ENCODE peak calls at places on chromosomes 7 and 10, in eight cellular contexts. N, K, P, M, R, A, W and J are unnamed samples.

GRCh38 chr10:84179059-84179710 is 5.6 kb downstream of the GPR15LG start:
- DNase-seq in P (no peak), R (no peak), A (peak), K (no peak), M (no peak), W (no peak), N (no peak), J (no peak)

GRCh38 chr10:130017631-130018022 is 53.6 kb upstream of the EBF3 start:
- DNase-seq in N (no peak), R (no peak), M (no peak), W (no peak), P (no peak), A (no peak), K (peak), J (no peak)

GRCh38 chr7:149772821-149773425 is 465 bp downstream of the ZNF467 start:
- DNase-seq in A (peak), K (no peak), N (peak), M (no peak), P (peak), W (no peak), R (no peak), J (no peak)

GRCh38 chr7:92645531-92646061 is 55.4 kb upstream of the FAM133B start:
- DNase-seq in A (no peak), P (peak), N (no peak), W (no peak), K (peak), M (no peak), R (no peak), J (no peak)

GRCh38 chr10:119199231-119199992 is 8.0 kb upstream of the GRK5 start:
- DNase-seq in R (peak), W (peak), K (peak), N (no peak), A (peak), P (peak), M (peak), J (no peak)

GRCh38 chr7:128322040-128322643 is 21.6 kb downstream of the RBM28 start:
- DNase-seq in K (no peak), R (no peak), W (no peak), M (no peak), P (peak), A (peak), N (no peak), J (no peak)

GRCh38 chr10:33453081-33453850 is 118.8 kb upstream of the NRP1 start:
- DNase-seq in W (no peak), A (peak), N (no peak), M (no peak), K (no peak), P (peak), R (no peak), J (no peak)

GRCh38 chr10:125137601-125138438 is 22.5 kb downstream of the CTBP2 start:
- DNase-seq in N (peak), P (no peak), R (no peak), A (no peak), K (no peak), M (no peak), W (no peak), J (no peak)

GRCh38 chr10:101130984-101131961 is at the start of gene TLX1:
- DNase-seq in R (peak), A (peak), P (no peak), K (peak), N (no peak), W (no peak), M (no peak), J (no peak)

GRCh38 chr7:120996333-120996982 is 7.9 kb downstream of the CPED1 start:
- DNase-seq in P (peak), N (no peak), R (no peak), W (no peak), M (peak), K (peak), A (peak), J (peak)

GRCh38 chr7:3730271-3730670 is 429.2 kb downstream of the SDK1 start:
- DNase-seq in N (no peak), P (no peak), K (no peak), A (no peak), W (no peak), R (no peak), M (no peak), J (no peak)

GRCh38 chr10:46094197-46094500 is 48.1 kb upstream of the MSMB start:
- DNase-seq in P (no peak), N (no peak), W (no peak), R (no peak), A (no peak), K (no peak), M (no peak), J (no peak)

GRCh38 chr10:96860631-96861277 is 28.7 kb downstream of the LCOR start:
- DNase-seq in A (no peak), P (no peak), M (no peak), N (no peak), W (no peak), K (no peak), R (no peak), J (no peak)

GRCh38 chr10:71632896-71633600 is 86.5 kb downstream of the C10orf105 start:
- DNase-seq in R (no peak), W (no peak), P (no peak), K (no peak), M (no peak), N (no peak), A (no peak), J (no peak)

GRCh38 chr7:10972174-10972573 is 1.5 kb upstream of the PHF14 start:
- DNase-seq in A (no peak), N (no peak), K (no peak), R (no peak), M (no peak), W (no peak), P (no peak), J (no peak)

GRCh38 chr7:10977113-10977512 is 3.4 kb downstream of the PHF14 start:
- DNase-seq in M (no peak), N (no peak), R (no peak), W (no peak), K (no peak), A (no peak), P (no peak), J (no peak)

GRCh38 chr7:10973942-10974716 is 457 bp downstream of the PHF14 start:
- DNase-seq in M (peak), W (peak), R (no peak), K (no peak), A (peak), N (no peak), P (peak), J (no peak)

GRCh38 chr7:10973061-10973941 is at the start of gene PHF14:
- DNase-seq in R (peak), P (peak), W (peak), A (peak), M (peak), K (peak), N (peak), J (peak)

GRCh38 chr7:10974717-10975032 is 1.0 kb downstream of the PHF14 start:
- DNase-seq in P (no peak), K (no peak), M (no peak), W (no peak), R (no peak), N (no peak), A (no peak), J (no peak)
- H3K27ac ChIP-seq in P (no peak), K (no peak), M (no peak), W (no peak), R (no peak), N (no peak), A (no peak), J (no peak)

GRCh38 chr7:536231-536630 is 16.6 kb upstream of the PDGFA start:
- DNase-seq in K (no peak), W (no peak), P (no peak), M (no peak), N (no peak), A (no peak), R (no peak), J (no peak)

GRCh38 chr7:538764-539685 is 19.4 kb upstream of the PDGFA start:
- DNase-seq in W (no peak), K (no peak), M (no peak), R (peak), A (no peak), P (peak), N (peak), J (no peak)

GRCh38 chr7:540579-540978 is 20.9 kb upstream of the PDGFA start:
- DNase-seq in N (no peak), W (no peak), K (no peak), R (no peak), A (no peak), M (no peak), P (no peak), J (no peak)

GRCh38 chr7:539731-540411 is 20.2 kb upstream of the PDGFA start:
- DNase-seq in K (peak), P (peak), A (peak), W (no peak), N (peak), R (no peak), M (no peak), J (no peak)

GRCh38 chr7:537911-538634 is 18.4 kb upstream of the PDGFA start:
- DNase-seq in M (no peak), R (peak), W (no peak), K (peak), A (peak), N (peak), P (peak), J (no peak)
- H3K27ac ChIP-seq in M (no peak), R (no peak), W (no peak), K (peak), A (no peak), N (peak), P (peak), J (no peak)

GRCh38 chr10:14749051-14749809 is 25.5 kb downstream of the FAM107B start:
- DNase-seq in N (no peak), K (no peak), W (peak), A (no peak), R (no peak), P (no peak), M (no peak), J (no peak)

GRCh38 chr10:14742815-14743214 is 31.9 kb downstream of the FAM107B start:
- DNase-seq in N (no peak), W (no peak), P (no peak), R (no peak), A (no peak), M (no peak), K (no peak), J (no peak)

GRCh38 chr10:14751576-14752330 is 22.9 kb downstream of the FAM107B start:
- DNase-seq in A (peak), P (no peak), M (no peak), W (peak), R (peak), K (no peak), N (no peak), J (no peak)

GRCh38 chr10:14750900-14751575 is 23.7 kb downstream of the FAM107B start:
- DNase-seq in W (peak), R (peak), K (no peak), A (no peak), P (no peak), M (no peak), N (no peak), J (no peak)

GRCh38 chr10:14748471-14748870 is 26.2 kb downstream of the FAM107B start:
- DNase-seq in K (no peak), W (peak), A (no peak), N (no peak), R (peak), M (no peak), P (peak), J (no peak)
- H3K27ac ChIP-seq in K (no peak), W (no peak), A (no peak), N (peak), R (no peak), M (no peak), P (no peak), J (no peak)

DNA sequence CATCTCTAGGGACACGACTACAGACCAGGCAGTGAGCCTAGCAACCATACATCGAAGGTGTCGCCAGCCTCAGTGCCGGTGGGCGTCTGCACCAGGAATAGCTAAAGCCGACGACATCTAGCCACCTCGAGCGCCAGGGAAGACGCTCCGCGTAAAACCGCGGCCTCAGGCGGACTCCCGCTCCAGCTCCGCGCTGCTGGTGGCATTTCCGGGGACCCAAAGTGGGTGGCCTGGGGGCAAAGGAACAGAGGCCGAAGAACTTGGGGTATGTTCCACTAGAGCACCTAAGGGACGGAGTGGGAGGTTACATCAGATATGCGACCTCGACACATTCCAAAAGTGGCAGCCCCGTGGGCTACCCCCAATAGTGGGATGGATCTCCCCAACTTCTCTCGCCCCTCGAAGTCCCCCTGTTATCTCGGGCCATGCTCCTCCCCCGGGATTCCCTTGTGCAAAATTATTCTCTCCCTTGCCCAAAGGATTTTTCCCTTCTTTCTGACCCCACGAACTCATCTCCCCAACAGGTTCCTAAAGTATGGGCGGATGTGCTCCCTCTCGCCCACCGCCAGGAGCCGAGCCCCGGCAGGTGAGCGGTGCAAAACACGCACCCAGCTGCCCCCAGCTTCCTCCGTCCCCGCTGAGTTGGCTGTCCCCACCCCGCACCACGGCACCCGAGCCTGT is 1.2 kb downstream of the KCNMA1 start:
- DNase-seq in R (no peak), M (no peak), K (no peak), A (peak), W (no peak), N (no peak), P (no peak), J (no peak)
- H3K27ac ChIP-seq in R (no peak), M (no peak), K (no peak), A (no peak), W (no peak), N (no peak), P (no peak), J (no peak)

GRCh38 chr7:68770649-68771048 is 827.6 kb upstream of the AUTS2 start:
- DNase-seq in K (no peak), P (no peak), R (peak), N (no peak), A (peak), W (no peak), M (peak), J (no peak)

DNA sequence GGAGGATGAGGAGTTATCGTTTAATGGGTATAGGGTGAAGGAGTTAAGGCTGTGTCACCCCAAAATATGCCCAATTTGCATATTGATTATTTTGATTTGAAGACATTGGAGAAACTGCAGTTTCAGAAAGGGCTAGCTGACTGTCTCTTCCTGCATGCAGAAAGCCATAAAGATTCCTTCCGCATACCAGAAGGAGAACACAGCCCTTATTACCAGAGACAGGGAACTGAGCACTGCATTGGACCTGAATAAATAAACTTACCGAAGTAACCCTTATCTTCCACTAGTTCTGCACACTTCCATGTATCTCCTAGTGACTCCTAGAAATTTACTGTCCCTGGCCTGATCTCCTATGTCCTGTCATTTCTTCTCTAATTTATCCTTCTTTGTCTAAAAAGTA is 821.9 kb upstream of the AUTS2 start:
- DNase-seq in P (no peak), A (no peak), K (no peak), M (no peak), N (no peak), R (no peak), W (no peak), J (no peak)
- H3K27ac ChIP-seq in P (no peak), A (no peak), K (no peak), M (no peak), N (no peak), R (no peak), W (no peak), J (no peak)

GRCh38 chr10:58697691-58698090 is 185.0 kb downstream of the BICC1 start:
- DNase-seq in K (no peak), M (no peak), N (no peak), W (no peak), A (no peak), P (no peak), R (no peak), J (no peak)

GRCh38 chr10:58704226-58705200 is 191.8 kb downstream of the BICC1 start:
- DNase-seq in P (peak), R (no peak), W (no peak), N (no peak), K (no peak), M (no peak), A (peak), J (no peak)

GRCh38 chr10:58698777-58699356 is 186.2 kb downstream of the BICC1 start:
- DNase-seq in R (no peak), A (peak), K (peak), M (no peak), N (no peak), P (no peak), W (no peak), J (no peak)

GRCh38 chr10:58700576-58700975 is 187.9 kb downstream of the BICC1 start:
- DNase-seq in N (no peak), M (no peak), W (no peak), P (no peak), A (peak), K (no peak), R (no peak), J (no peak)

GRCh38 chr10:58701398-58702135 is 188.9 kb downstream of the BICC1 start:
- DNase-seq in A (peak), K (no peak), R (no peak), N (no peak), W (no peak), M (no peak), P (peak), J (no peak)
- H3K27ac ChIP-seq in A (peak), K (peak), R (no peak), N (no peak), W (no peak), M (no peak), P (no peak), J (no peak)

DNA sequence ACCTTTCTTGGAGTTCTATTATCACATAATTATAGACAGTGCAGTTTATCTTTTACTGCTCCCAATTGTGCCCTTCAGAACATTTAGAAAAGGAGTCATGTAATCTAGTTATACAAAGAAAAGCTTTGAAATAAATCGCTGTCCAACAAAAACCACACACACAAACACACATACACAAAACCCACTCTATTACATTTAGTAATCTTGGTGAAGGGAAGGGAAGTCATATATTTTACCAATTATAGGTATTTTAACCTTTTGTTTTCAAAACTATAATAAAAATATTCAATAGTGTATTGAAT is 27.0 kb downstream of the ARL4A start:
- DNase-seq in R (no peak), W (no peak), N (no peak), P (no peak), M (no peak), A (no peak), K (no peak), J (no peak)
- H3K27ac ChIP-seq in R (no peak), W (no peak), N (no peak), P (no peak), M (no peak), A (no peak), K (no peak), J (no peak)

DNA sequence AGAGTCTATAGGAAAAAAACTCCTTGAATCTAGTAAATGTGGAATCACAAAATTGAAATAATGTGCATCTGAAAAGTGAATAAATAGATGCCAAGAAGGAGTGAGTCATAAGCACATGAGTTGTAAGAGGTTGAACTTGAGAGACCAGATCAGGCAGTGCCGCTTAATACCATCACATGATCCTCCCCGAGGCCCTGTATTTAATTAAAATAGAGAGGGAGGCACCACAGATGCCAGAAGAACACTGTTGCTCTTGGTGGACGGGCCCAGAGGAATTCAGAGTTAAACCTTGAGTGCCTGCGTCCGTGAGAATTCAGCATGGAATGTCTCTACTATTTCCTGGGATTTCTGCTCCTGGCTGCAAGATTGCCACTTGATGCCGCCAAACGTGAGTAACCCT is at the start of gene GPNMB:
- DNase-seq in K (no peak), A (peak), N (no peak), R (no peak), P (peak), M (no peak), W (no peak), J (no peak)
- H3K27ac ChIP-seq in K (no peak), A (peak), N (peak), R (peak), P (no peak), M (no peak), W (peak), J (no peak)

GRCh38 chr10:132172091-132173066 is 14.4 kb upstream of the DPYSL4 start:
- DNase-seq in K (no peak), A (peak), N (peak), R (no peak), M (no peak), P (no peak), W (peak), J (no peak)
- H3K27ac ChIP-seq in K (no peak), A (no peak), N (no peak), R (no peak), M (no peak), P (no peak), W (no peak), J (no peak)